ENCODE peak calls at places on chromosomes 4 and X, in nine cellular contexts. One of them, this sample, is unnamed.

GRCh38 chrX:41119803-41120202 is 34.6 kb downstream of the USP9X start:
- DNase-seq in stimulated activated CD4-positive, alpha-beta T cell treated with anti-CD3 and anti-CD28 coated beads, Interleukin-4, amount 100 ng/mL, for 48 hours: no peak
- DNase-seq in activated B cell treated with CpG ODN at 0.5 μM for 24 hours: no peak
- DNase-seq in T follicular helper cell: no peak
- DNase-seq in astrocyte: no peak
- DNase-seq in AG10803: no peak
- DNase-seq in Peyer's patch: no peak
- DNase-seq in left ventricle myocardium superior: no peak
- DNase-seq in T-helper 2 cell: no peak
- DNase-seq in this sample: no peak

GRCh38 chr4:1337376-1337831 is 9.6 kb upstream of the UVSSA start:
- DNase-seq in stimulated activated CD4-positive, alpha-beta T cell treated with anti-CD3 and anti-CD28 coated beads, Interleukin-4, amount 100 ng/mL, for 48 hours: peak
- DNase-seq in activated B cell treated with CpG ODN at 0.5 μM for 24 hours: no peak
- DNase-seq in T follicular helper cell: no peak
- DNase-seq in astrocyte: no peak
- DNase-seq in AG10803: peak
- DNase-seq in Peyer's patch: peak
- DNase-seq in left ventricle myocardium superior: no peak
- DNase-seq in T-helper 2 cell: peak
- DNase-seq in this sample: no peak

GRCh38 chr4:146029939-146030710 is 91.5 kb upstream of the ZNF827 start:
- DNase-seq in stimulated activated CD4-positive, alpha-beta T cell treated with anti-CD3 and anti-CD28 coated beads, Interleukin-4, amount 100 ng/mL, for 48 hours: no peak
- DNase-seq in activated B cell treated with CpG ODN at 0.5 μM for 24 hours: peak
- DNase-seq in T follicular helper cell: no peak
- DNase-seq in astrocyte: no peak
- DNase-seq in AG10803: no peak
- DNase-seq in Peyer's patch: no peak
- DNase-seq in left ventricle myocardium superior: no peak
- DNase-seq in T-helper 2 cell: no peak
- DNase-seq in this sample: no peak

GRCh38 chr4:185202984-185203379 is 818 bp downstream of the CFAP97 start:
- DNase-seq in stimulated activated CD4-positive, alpha-beta T cell treated with anti-CD3 and anti-CD28 coated beads, Interleukin-4, amount 100 ng/mL, for 48 hours: no peak
- DNase-seq in activated B cell treated with CpG ODN at 0.5 μM for 24 hours: no peak
- DNase-seq in T follicular helper cell: no peak
- DNase-seq in astrocyte: no peak
- DNase-seq in AG10803: no peak
- DNase-seq in Peyer's patch: no peak
- DNase-seq in left ventricle myocardium superior: no peak
- DNase-seq in T-helper 2 cell: no peak
- DNase-seq in this sample: no peak

GRCh38 chrX:1885116-1885515 is 270.3 kb downstream of the ASMT start:
- DNase-seq in stimulated activated CD4-positive, alpha-beta T cell treated with anti-CD3 and anti-CD28 coated beads, Interleukin-4, amount 100 ng/mL, for 48 hours: no peak
- DNase-seq in activated B cell treated with CpG ODN at 0.5 μM for 24 hours: no peak
- DNase-seq in T follicular helper cell: no peak
- DNase-seq in astrocyte: no peak
- DNase-seq in AG10803: no peak
- DNase-seq in Peyer's patch: no peak
- DNase-seq in left ventricle myocardium superior: no peak
- DNase-seq in T-helper 2 cell: no peak
- DNase-seq in this sample: no peak

GRCh38 chr4:114600066-114600552 is 1.5 kb downstream of the UGT8 start:
- DNase-seq in stimulated activated CD4-positive, alpha-beta T cell treated with anti-CD3 and anti-CD28 coated beads, Interleukin-4, amount 100 ng/mL, for 48 hours: no peak
- DNase-seq in activated B cell treated with CpG ODN at 0.5 μM for 24 hours: no peak
- DNase-seq in T follicular helper cell: no peak
- DNase-seq in astrocyte: no peak
- DNase-seq in AG10803: no peak
- DNase-seq in Peyer's patch: no peak
- DNase-seq in left ventricle myocardium superior: no peak
- DNase-seq in T-helper 2 cell: no peak
- DNase-seq in this sample: no peak

GRCh38 chr4:1072830-1073446 is 40.4 kb downstream of the RNF212 start:
- DNase-seq in stimulated activated CD4-positive, alpha-beta T cell treated with anti-CD3 and anti-CD28 coated beads, Interleukin-4, amount 100 ng/mL, for 48 hours: peak
- DNase-seq in activated B cell treated with CpG ODN at 0.5 μM for 24 hours: no peak
- DNase-seq in T follicular helper cell: peak
- DNase-seq in astrocyte: peak
- DNase-seq in AG10803: peak
- DNase-seq in Peyer's patch: peak
- DNase-seq in left ventricle myocardium superior: no peak
- DNase-seq in T-helper 2 cell: peak
- DNase-seq in this sample: no peak

GRCh38 chr4:134276476-134276875 is 74.9 kb upstream of the PABPC4L start:
- DNase-seq in stimulated activated CD4-positive, alpha-beta T cell treated with anti-CD3 and anti-CD28 coated beads, Interleukin-4, amount 100 ng/mL, for 48 hours: no peak
- DNase-seq in activated B cell treated with CpG ODN at 0.5 μM for 24 hours: no peak
- DNase-seq in T follicular helper cell: no peak
- DNase-seq in astrocyte: no peak
- DNase-seq in AG10803: no peak
- DNase-seq in Peyer's patch: no peak
- DNase-seq in left ventricle myocardium superior: no peak
- DNase-seq in T-helper 2 cell: no peak
- DNase-seq in this sample: no peak

GRCh38 chr4:40953253-40954118 is 203.7 kb downstream of the NSUN7 start:
- DNase-seq in stimulated activated CD4-positive, alpha-beta T cell treated with anti-CD3 and anti-CD28 coated beads, Interleukin-4, amount 100 ng/mL, for 48 hours: no peak
- DNase-seq in activated B cell treated with CpG ODN at 0.5 μM for 24 hours: no peak
- DNase-seq in T follicular helper cell: no peak
- DNase-seq in astrocyte: no peak
- DNase-seq in AG10803: peak
- DNase-seq in Peyer's patch: no peak
- DNase-seq in left ventricle myocardium superior: peak
- DNase-seq in T-helper 2 cell: no peak
- DNase-seq in this sample: no peak

GRCh38 chr4:113603926-113604325 is 157.6 kb downstream of the CAMK2D start:
- DNase-seq in stimulated activated CD4-positive, alpha-beta T cell treated with anti-CD3 and anti-CD28 coated beads, Interleukin-4, amount 100 ng/mL, for 48 hours: no peak
- DNase-seq in activated B cell treated with CpG ODN at 0.5 μM for 24 hours: no peak
- DNase-seq in T follicular helper cell: no peak
- DNase-seq in astrocyte: peak
- DNase-seq in AG10803: peak
- DNase-seq in Peyer's patch: no peak
- DNase-seq in left ventricle myocardium superior: no peak
- DNase-seq in T-helper 2 cell: no peak
- DNase-seq in this sample: no peak

GRCh38 chr4:153465145-153465544 is 1.0 kb upstream of the TMEM131L start:
- DNase-seq in stimulated activated CD4-positive, alpha-beta T cell treated with anti-CD3 and anti-CD28 coated beads, Interleukin-4, amount 100 ng/mL, for 48 hours: no peak
- DNase-seq in activated B cell treated with CpG ODN at 0.5 μM for 24 hours: no peak
- DNase-seq in T follicular helper cell: no peak
- DNase-seq in astrocyte: no peak
- DNase-seq in AG10803: no peak
- DNase-seq in Peyer's patch: no peak
- DNase-seq in left ventricle myocardium superior: no peak
- DNase-seq in T-helper 2 cell: no peak
- DNase-seq in this sample: no peak

GRCh38 chrX:57289089-57289488 is 2.6 kb downstream of the FAAH2 start:
- DNase-seq in stimulated activated CD4-positive, alpha-beta T cell treated with anti-CD3 and anti-CD28 coated beads, Interleukin-4, amount 100 ng/mL, for 48 hours: no peak
- DNase-seq in activated B cell treated with CpG ODN at 0.5 μM for 24 hours: no peak
- DNase-seq in T follicular helper cell: no peak
- DNase-seq in astrocyte: no peak
- DNase-seq in AG10803: no peak
- DNase-seq in Peyer's patch: no peak
- DNase-seq in left ventricle myocardium superior: no peak
- DNase-seq in T-helper 2 cell: no peak
- DNase-seq in this sample: no peak

GRCh38 chrX:107542500-107542899 is 85.8 kb upstream of the PRPS1 start:
- DNase-seq in stimulated activated CD4-positive, alpha-beta T cell treated with anti-CD3 and anti-CD28 coated beads, Interleukin-4, amount 100 ng/mL, for 48 hours: no peak
- DNase-seq in activated B cell treated with CpG ODN at 0.5 μM for 24 hours: no peak
- DNase-seq in T follicular helper cell: no peak
- DNase-seq in astrocyte: peak
- DNase-seq in AG10803: peak
- DNase-seq in Peyer's patch: no peak
- DNase-seq in left ventricle myocardium superior: no peak
- DNase-seq in T-helper 2 cell: no peak
- DNase-seq in this sample: no peak

GRCh38 chrX:106247162-106247561 is 79.1 kb downstream of the PWWP3B start:
- DNase-seq in stimulated activated CD4-positive, alpha-beta T cell treated with anti-CD3 and anti-CD28 coated beads, Interleukin-4, amount 100 ng/mL, for 48 hours: no peak
- DNase-seq in activated B cell treated with CpG ODN at 0.5 μM for 24 hours: no peak
- DNase-seq in T follicular helper cell: no peak
- DNase-seq in astrocyte: peak
- DNase-seq in AG10803: peak
- DNase-seq in Peyer's patch: no peak
- DNase-seq in left ventricle myocardium superior: no peak
- DNase-seq in T-helper 2 cell: no peak
- DNase-seq in this sample: no peak

GRCh38 chr4:176883681-176884418 is 91.1 kb upstream of the VEGFC start:
- DNase-seq in stimulated activated CD4-positive, alpha-beta T cell treated with anti-CD3 and anti-CD28 coated beads, Interleukin-4, amount 100 ng/mL, for 48 hours: no peak
- DNase-seq in activated B cell treated with CpG ODN at 0.5 μM for 24 hours: no peak
- DNase-seq in T follicular helper cell: no peak
- DNase-seq in astrocyte: peak
- DNase-seq in AG10803: peak
- DNase-seq in Peyer's patch: no peak
- DNase-seq in left ventricle myocardium superior: no peak
- DNase-seq in T-helper 2 cell: no peak
- DNase-seq in this sample: no peak

GRCh38 chr4:83138979-83139378 is 24.4 kb upstream of the PLAC8 start:
- DNase-seq in stimulated activated CD4-positive, alpha-beta T cell treated with anti-CD3 and anti-CD28 coated beads, Interleukin-4, amount 100 ng/mL, for 48 hours: no peak
- DNase-seq in activated B cell treated with CpG ODN at 0.5 μM for 24 hours: no peak
- DNase-seq in T follicular helper cell: no peak
- DNase-seq in astrocyte: no peak
- DNase-seq in AG10803: no peak
- DNase-seq in Peyer's patch: no peak
- DNase-seq in left ventricle myocardium superior: no peak
- DNase-seq in T-helper 2 cell: no peak
- DNase-seq in this sample: no peak

GRCh38 chrX:34656842-34657780 is at the start of gene TMEM47:
- DNase-seq in stimulated activated CD4-positive, alpha-beta T cell treated with anti-CD3 and anti-CD28 coated beads, Interleukin-4, amount 100 ng/mL, for 48 hours: no peak
- DNase-seq in activated B cell treated with CpG ODN at 0.5 μM for 24 hours: no peak
- DNase-seq in T follicular helper cell: no peak
- DNase-seq in astrocyte: peak
- DNase-seq in AG10803: peak
- DNase-seq in Peyer's patch: peak
- DNase-seq in left ventricle myocardium superior: peak
- DNase-seq in T-helper 2 cell: no peak
- DNase-seq in this sample: peak

GRCh38 chrX:146907391-146908240 is 93.1 kb upstream of the CXorf51A start:
- DNase-seq in stimulated activated CD4-positive, alpha-beta T cell treated with anti-CD3 and anti-CD28 coated beads, Interleukin-4, amount 100 ng/mL, for 48 hours: no peak
- DNase-seq in activated B cell treated with CpG ODN at 0.5 μM for 24 hours: no peak
- DNase-seq in T follicular helper cell: no peak
- DNase-seq in astrocyte: no peak
- DNase-seq in AG10803: peak
- DNase-seq in Peyer's patch: no peak
- DNase-seq in left ventricle myocardium superior: no peak
- DNase-seq in T-helper 2 cell: no peak
- DNase-seq in this sample: no peak

GRCh38 chr4:88878624-88879023 is 178.4 kb downstream of the FAM13A start:
- DNase-seq in stimulated activated CD4-positive, alpha-beta T cell treated with anti-CD3 and anti-CD28 coated beads, Interleukin-4, amount 100 ng/mL, for 48 hours: no peak
- DNase-seq in activated B cell treated with CpG ODN at 0.5 μM for 24 hours: no peak
- DNase-seq in T follicular helper cell: no peak
- DNase-seq in astrocyte: no peak
- DNase-seq in AG10803: no peak
- DNase-seq in Peyer's patch: no peak
- DNase-seq in left ventricle myocardium superior: no peak
- DNase-seq in T-helper 2 cell: no peak
- DNase-seq in this sample: no peak

GRCh38 chr4:173457893-173458292 is 59.0 kb upstream of the SCRG1 start:
- DNase-seq in stimulated activated CD4-positive, alpha-beta T cell treated with anti-CD3 and anti-CD28 coated beads, Interleukin-4, amount 100 ng/mL, for 48 hours: no peak
- DNase-seq in activated B cell treated with CpG ODN at 0.5 μM for 24 hours: no peak
- DNase-seq in T follicular helper cell: no peak
- DNase-seq in astrocyte: no peak
- DNase-seq in AG10803: no peak
- DNase-seq in Peyer's patch: no peak
- DNase-seq in left ventricle myocardium superior: no peak
- DNase-seq in T-helper 2 cell: no peak
- DNase-seq in this sample: no peak

GRCh38 chr4:70564033-70564432 is 28.0 kb upstream of the AMBN start:
- DNase-seq in stimulated activated CD4-positive, alpha-beta T cell treated with anti-CD3 and anti-CD28 coated beads, Interleukin-4, amount 100 ng/mL, for 48 hours: no peak
- DNase-seq in activated B cell treated with CpG ODN at 0.5 μM for 24 hours: no peak
- DNase-seq in T follicular helper cell: no peak
- DNase-seq in astrocyte: no peak
- DNase-seq in AG10803: no peak
- DNase-seq in Peyer's patch: no peak
- DNase-seq in left ventricle myocardium superior: no peak
- DNase-seq in T-helper 2 cell: no peak
- DNase-seq in this sample: no peak

GRCh38 chrX:68830486-68831404 is 1.9 kb downstream of the EFNB1 start:
- DNase-seq in stimulated activated CD4-positive, alpha-beta T cell treated with anti-CD3 and anti-CD28 coated beads, Interleukin-4, amount 100 ng/mL, for 48 hours: no peak
- DNase-seq in activated B cell treated with CpG ODN at 0.5 μM for 24 hours: no peak
- DNase-seq in T follicular helper cell: no peak
- DNase-seq in astrocyte: no peak
- DNase-seq in AG10803: no peak
- DNase-seq in Peyer's patch: peak
- DNase-seq in left ventricle myocardium superior: no peak
- DNase-seq in T-helper 2 cell: no peak
- DNase-seq in this sample: no peak

GRCh38 chrX:119655125-119655524 is 37.8 kb downstream of the SEPTIN6 start:
- DNase-seq in stimulated activated CD4-positive, alpha-beta T cell treated with anti-CD3 and anti-CD28 coated beads, Interleukin-4, amount 100 ng/mL, for 48 hours: peak
- DNase-seq in activated B cell treated with CpG ODN at 0.5 μM for 24 hours: no peak
- DNase-seq in T follicular helper cell: peak
- DNase-seq in astrocyte: peak
- DNase-seq in AG10803: peak
- DNase-seq in Peyer's patch: no peak
- DNase-seq in left ventricle myocardium superior: peak
- DNase-seq in T-helper 2 cell: peak
- DNase-seq in this sample: no peak

GRCh38 chr4:176393306-176394013 is 73.7 kb downstream of the SPCS3 start:
- DNase-seq in stimulated activated CD4-positive, alpha-beta T cell treated with anti-CD3 and anti-CD28 coated beads, Interleukin-4, amount 100 ng/mL, for 48 hours: no peak
- DNase-seq in activated B cell treated with CpG ODN at 0.5 μM for 24 hours: no peak
- DNase-seq in T follicular helper cell: no peak
- DNase-seq in astrocyte: no peak
- DNase-seq in AG10803: peak
- DNase-seq in Peyer's patch: no peak
- DNase-seq in left ventricle myocardium superior: no peak
- DNase-seq in T-helper 2 cell: no peak
- DNase-seq in this sample: no peak

GRCh38 chrX:13966071-13966850 is 63.4 kb downstream of the GEMIN8 start:
- DNase-seq in stimulated activated CD4-positive, alpha-beta T cell treated with anti-CD3 and anti-CD28 coated beads, Interleukin-4, amount 100 ng/mL, for 48 hours: no peak
- DNase-seq in activated B cell treated with CpG ODN at 0.5 μM for 24 hours: no peak
- DNase-seq in T follicular helper cell: no peak
- DNase-seq in astrocyte: no peak
- DNase-seq in AG10803: no peak
- DNase-seq in Peyer's patch: no peak
- DNase-seq in left ventricle myocardium superior: no peak
- DNase-seq in T-helper 2 cell: no peak
- DNase-seq in this sample: no peak

GRCh38 chr4:78059524-78059889 is 2.4 kb downstream of the FRAS1 start:
- DNase-seq in stimulated activated CD4-positive, alpha-beta T cell treated with anti-CD3 and anti-CD28 coated beads, Interleukin-4, amount 100 ng/mL, for 48 hours: no peak
- DNase-seq in activated B cell treated with CpG ODN at 0.5 μM for 24 hours: no peak
- DNase-seq in T follicular helper cell: no peak
- DNase-seq in astrocyte: peak
- DNase-seq in AG10803: peak
- DNase-seq in Peyer's patch: peak
- DNase-seq in left ventricle myocardium superior: peak
- DNase-seq in T-helper 2 cell: no peak
- DNase-seq in this sample: peak

GRCh38 chr4:105208556-105208955 is 61.9 kb downstream of the TET2 start:
- DNase-seq in stimulated activated CD4-positive, alpha-beta T cell treated with anti-CD3 and anti-CD28 coated beads, Interleukin-4, amount 100 ng/mL, for 48 hours: no peak
- DNase-seq in activated B cell treated with CpG ODN at 0.5 μM for 24 hours: no peak
- DNase-seq in T follicular helper cell: no peak
- DNase-seq in astrocyte: no peak
- DNase-seq in AG10803: no peak
- DNase-seq in Peyer's patch: no peak
- DNase-seq in left ventricle myocardium superior: no peak
- DNase-seq in T-helper 2 cell: no peak
- DNase-seq in this sample: no peak

GRCh38 chr4:182835006-182835740 is 82.0 kb downstream of the DCTD start:
- DNase-seq in stimulated activated CD4-positive, alpha-beta T cell treated with anti-CD3 and anti-CD28 coated beads, Interleukin-4, amount 100 ng/mL, for 48 hours: no peak
- DNase-seq in activated B cell treated with CpG ODN at 0.5 μM for 24 hours: no peak
- DNase-seq in T follicular helper cell: no peak
- DNase-seq in astrocyte: no peak
- DNase-seq in AG10803: no peak
- DNase-seq in Peyer's patch: peak
- DNase-seq in left ventricle myocardium superior: no peak
- DNase-seq in T-helper 2 cell: no peak
- DNase-seq in this sample: no peak

GRCh38 chr4:5635826-5636196 is 72.5 kb downstream of the EVC2 start:
- DNase-seq in stimulated activated CD4-positive, alpha-beta T cell treated with anti-CD3 and anti-CD28 coated beads, Interleukin-4, amount 100 ng/mL, for 48 hours: no peak
- DNase-seq in activated B cell treated with CpG ODN at 0.5 μM for 24 hours: no peak
- DNase-seq in T follicular helper cell: no peak
- DNase-seq in astrocyte: peak
- DNase-seq in AG10803: peak
- DNase-seq in Peyer's patch: no peak
- DNase-seq in left ventricle myocardium superior: no peak
- DNase-seq in T-helper 2 cell: no peak
- DNase-seq in this sample: no peak

GRCh38 chr4:119550857-119551532 is 77.6 kb downstream of the PDE5A start:
- DNase-seq in stimulated activated CD4-positive, alpha-beta T cell treated with anti-CD3 and anti-CD28 coated beads, Interleukin-4, amount 100 ng/mL, for 48 hours: no peak
- DNase-seq in activated B cell treated with CpG ODN at 0.5 μM for 24 hours: no peak
- DNase-seq in T follicular helper cell: no peak
- DNase-seq in astrocyte: peak
- DNase-seq in AG10803: peak
- DNase-seq in Peyer's patch: no peak
- DNase-seq in left ventricle myocardium superior: no peak
- DNase-seq in T-helper 2 cell: no peak
- DNase-seq in this sample: no peak

GRCh38 chr4:40255722-40256281 is 59.0 kb downstream of the RHOH start:
- DNase-seq in stimulated activated CD4-positive, alpha-beta T cell treated with anti-CD3 and anti-CD28 coated beads, Interleukin-4, amount 100 ng/mL, for 48 hours: no peak
- DNase-seq in activated B cell treated with CpG ODN at 0.5 μM for 24 hours: no peak
- DNase-seq in T follicular helper cell: no peak
- DNase-seq in astrocyte: peak
- DNase-seq in AG10803: peak
- DNase-seq in Peyer's patch: no peak
- DNase-seq in left ventricle myocardium superior: no peak
- DNase-seq in T-helper 2 cell: no peak
- DNase-seq in this sample: no peak